ENCODE peak calls at places on chromosomes 16 and 17, in seven cellular contexts. M, J, S, A, K, U and D are unnamed samples.

GRCh38 chr17:36703860-36704266 is 102.5 kb downstream of the MRM1 start:
- DNase-seq in M (peak), J (peak), S (peak), A (peak), K (no peak), U (no peak), D (peak)

GRCh38 chr17:32266389-32267269 is 997 bp downstream of the RHBDL3 start:
- DNase-seq in M (no peak), J (no peak), S (no peak), A (no peak), K (no peak), U (peak), D (no peak)

GRCh38 chr17:74213897-74214386 is 571 bp downstream of the TTYH2 start:
- DNase-seq in M (no peak), J (peak), S (no peak), A (no peak), K (no peak), U (no peak), D (no peak)

GRCh38 chr17:17924131-17924856 is 47.9 kb downstream of the TOM1L2 start:
- DNase-seq in M (no peak), J (no peak), S (no peak), A (no peak), K (no peak), U (no peak), D (no peak)

GRCh38 chr16:68737046-68737729 is at the start of gene CDH1:
- DNase-seq in M (peak), J (no peak), S (no peak), A (peak), K (no peak), U (peak), D (no peak)

GRCh38 chr16:75322706-75323105 is 71.3 kb upstream of the BCAR1 start:
- DNase-seq in M (no peak), J (no peak), S (no peak), A (no peak), K (no peak), U (no peak), D (no peak)

GRCh38 chr17:29622337-29623282 is at the start of gene CORO6:
- DNase-seq in M (peak), J (peak), S (no peak), A (no peak), K (no peak), U (peak), D (peak)

GRCh38 chr16:64092284-64092683 is 1029.6 kb downstream of the CDH11 start:
- DNase-seq in M (no peak), J (no peak), S (no peak), A (no peak), K (no peak), U (no peak), D (no peak)

GRCh38 chr17:4599505-4600281 is 15.4 kb downstream of the SMTNL2 start:
- DNase-seq in M (no peak), J (no peak), S (no peak), A (no peak), K (no peak), U (peak), D (no peak)

GRCh38 chr16:22300427-22301071 is 3.3 kb downstream of the POLR3E start:
- DNase-seq in M (peak), J (peak), S (no peak), A (peak), K (peak), U (peak), D (peak)

GRCh38 chr16:28879841-28880588 is 1.7 kb downstream of the ATP2A1 start:
- DNase-seq in M (peak), J (peak), S (peak), A (peak), K (peak), U (peak), D (peak)

GRCh38 chr16:87527055-87527724 is 34.4 kb upstream of the ZCCHC14 start:
- DNase-seq in M (no peak), J (no peak), S (no peak), A (no peak), K (no peak), U (no peak), D (no peak)